ENCODE peak calls at places on chromosomes 12 and 14, in six cellular contexts. W, K, U, X, P and F are unnamed samples.

GRCh38 chr14:65910108-65910507 is 497.6 kb downstream of the FUT8 start:
- DNase-seq in P (no peak), W (peak), U (no peak), X (peak), K (peak), F (no peak)

GRCh38 chr14:99327050-99327449 is 55.1 kb upstream of the BCL11B start:
- DNase-seq in W (no peak), X (no peak), P (peak), K (no peak), U (peak), F (no peak)

GRCh38 chr12:124240493-124240892 is 54.4 kb upstream of the RFLNA start:
- DNase-seq in W (no peak), U (peak), K (peak), P (no peak), X (no peak), F (no peak)

GRCh38 chr14:87992720-87993484 is at the start of gene GALC:
- DNase-seq in W (peak), K (peak), U (peak), P (peak), X (peak), F (peak)

GRCh38 chr12:50567926-50568325 is 63.1 kb downstream of the DIP2B start:
- DNase-seq in X (peak), W (peak), P (no peak), U (no peak), K (no peak), F (no peak)

GRCh38 chr14:30053103-30053502 is 125.5 kb upstream of the PRKD1 start:
- DNase-seq in W (no peak), X (no peak), P (no peak), U (no peak), K (no peak), F (no peak)

GRCh38 chr14:47490766-47491165 is 184.6 kb downstream of the MDGA2 start:
- DNase-seq in U (no peak), X (no peak), P (no peak), W (no peak), K (no peak), F (no peak)

GRCh38 chr12:54404061-54405004 is 14.7 kb downstream of the ITGA5 start:
- DNase-seq in W (peak), X (peak), P (peak), U (peak), K (peak), F (peak)

GRCh38 chr12:79685068-79685467 is 5.7 kb downstream of the PAWR start:
- DNase-seq in U (no peak), K (no peak), P (no peak), W (peak), X (peak), F (no peak)

GRCh38 chr14:74495356-74495755 is 1.8 kb downstream of the ISCA2 start:
- DNase-seq in W (no peak), P (no peak), U (no peak), K (no peak), X (peak), F (no peak)

GRCh38 chr12:68157295-68157871 is 2.2 kb downstream of the IFNG start:
- DNase-seq in X (no peak), P (no peak), W (no peak), K (no peak), U (no peak), F (no peak)

DNA sequence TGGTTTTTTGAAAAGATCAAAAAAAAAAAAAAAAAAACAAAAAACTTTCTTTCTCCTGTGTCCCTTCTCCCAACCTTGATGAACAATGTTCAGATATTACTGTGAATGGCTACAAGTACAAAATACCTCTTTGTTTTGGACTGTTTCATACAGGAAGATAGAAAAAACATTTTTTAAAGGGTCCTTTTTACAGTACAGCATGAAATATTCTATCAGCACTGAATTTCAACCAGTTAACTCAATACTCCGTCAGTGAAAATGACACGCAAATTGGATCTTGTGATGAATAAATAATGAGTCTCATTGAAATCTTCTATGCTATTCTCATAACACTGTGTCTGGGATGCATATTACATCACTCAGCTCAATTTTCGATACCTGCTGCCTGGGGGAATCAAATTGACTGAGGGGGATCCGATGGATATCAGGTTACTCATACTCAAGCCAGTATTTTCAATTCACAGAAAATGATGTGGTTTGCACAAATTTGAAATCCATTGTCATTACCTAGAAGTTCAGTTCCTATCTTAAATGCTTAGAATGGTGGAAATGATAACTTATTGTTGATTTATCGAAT is 179.6 kb downstream of the TMTC2 start:
- DNase-seq in U (no peak), P (no peak), X (no peak), K (no peak), W (no peak), F (no peak)
- H3K9ac ChIP-seq in U (no peak), P (no peak), X (no peak), K (no peak), W (no peak), F (no peak)

DNA sequence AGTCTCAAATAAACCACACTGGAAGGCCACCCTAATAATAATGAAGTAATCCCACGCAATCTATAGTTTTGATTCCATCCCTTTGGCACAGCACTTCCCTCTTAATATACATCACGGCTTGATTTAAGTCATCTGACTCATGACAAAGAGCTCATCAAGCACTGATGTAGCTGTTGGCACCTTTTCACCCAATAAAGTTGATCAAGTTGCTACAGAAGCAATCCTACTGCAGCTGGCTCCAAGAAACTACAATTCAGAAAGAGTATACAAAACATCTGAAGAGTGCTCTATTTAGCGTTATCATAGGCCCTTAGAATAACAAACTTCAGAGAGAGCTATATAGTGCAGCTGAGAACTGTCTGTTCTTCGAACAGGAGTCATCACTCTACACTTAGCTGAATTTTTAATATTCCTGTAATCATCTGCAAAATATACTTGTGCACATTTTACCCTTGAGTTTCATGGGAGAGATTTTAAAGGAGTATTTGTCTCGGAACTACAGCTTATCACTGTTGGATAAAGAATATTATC is 94.9 kb downstream of the OSBPL8 start:
- DNase-seq in X (no peak), W (peak), K (no peak), U (no peak), P (no peak), F (no peak)
- H2BK15ac ChIP-seq in X (no peak), W (no peak), K (no peak), U (no peak), P (no peak), F (no peak)

DNA sequence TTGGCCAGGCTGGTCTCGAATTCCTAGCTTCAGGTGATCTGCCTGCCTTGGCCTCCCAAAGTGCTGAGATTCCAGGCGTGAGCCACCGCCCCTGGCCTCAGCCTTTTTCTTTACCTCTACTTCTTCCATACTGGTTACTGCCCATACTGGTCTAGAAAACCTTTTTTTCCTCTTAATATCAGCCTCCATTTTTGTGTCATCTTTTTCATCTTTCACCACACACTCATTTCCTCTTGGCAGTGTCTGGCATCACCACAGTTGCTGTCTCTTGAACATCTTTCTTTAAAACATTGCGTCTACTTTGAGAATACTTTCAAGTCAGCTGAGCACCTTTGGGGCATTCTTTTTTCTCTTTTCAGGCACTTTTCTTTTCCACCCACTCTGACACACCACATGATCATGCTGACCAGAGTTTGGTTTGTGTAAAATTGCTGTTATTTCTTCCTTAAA is 32.7 kb downstream of the DDX47 start:
- DNase-seq in K (no peak), X (no peak), P (no peak), W (no peak), U (no peak), F (no peak)
- H3K9ac ChIP-seq in K (no peak), X (no peak), P (no peak), W (no peak), U (no peak), F (no peak)

GRCh38 chr14:49480053-49480452 is 106.1 kb downstream of the RPS29 start:
- DNase-seq in W (no peak), X (no peak), U (no peak), P (no peak), K (no peak), F (no peak)

GRCh38 chr14:49477576-49477975 is 108.6 kb downstream of the RPS29 start:
- DNase-seq in K (no peak), X (no peak), U (no peak), W (no peak), P (no peak), F (no peak)

GRCh38 chr14:49481099-49481498 is 105.1 kb downstream of the RPS29 start:
- DNase-seq in K (no peak), W (no peak), U (no peak), X (no peak), P (no peak), F (no peak)

GRCh38 chr14:49479432-49479831 is 106.7 kb downstream of the RPS29 start:
- DNase-seq in P (no peak), U (no peak), K (no peak), X (no peak), W (no peak), F (no peak)

DNA sequence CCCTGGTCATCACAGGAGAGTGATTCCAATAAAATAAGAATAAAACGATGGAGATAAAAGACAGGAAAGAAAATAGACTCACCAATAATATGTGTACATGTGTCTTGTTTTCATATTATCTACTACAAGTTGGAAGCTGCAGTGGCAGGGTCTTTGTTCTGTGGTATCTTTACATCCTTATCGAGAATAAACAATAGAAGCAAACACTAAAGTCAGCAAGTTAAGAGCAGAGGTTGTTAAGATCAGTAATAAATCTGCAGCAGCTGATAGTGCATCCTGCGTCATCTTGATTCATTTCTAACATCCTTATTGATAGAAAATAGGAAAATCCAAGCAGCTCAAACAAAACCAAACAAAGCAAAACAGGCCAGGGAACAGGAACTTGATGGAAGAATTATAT is 107.4 kb downstream of the RPS29 start:
- DNase-seq in P (no peak), K (no peak), X (no peak), U (no peak), W (no peak), F (no peak)
- H2BK15ac ChIP-seq in P (no peak), K (no peak), X (no peak), U (no peak), W (no peak), F (no peak)

GRCh38 chr14:103393687-103394626 is 8.7 kb downstream of the MARK3 start:
- DNase-seq in U (no peak), P (no peak), K (no peak), X (peak), W (peak), F (no peak)

GRCh38 chr14:103392572-103392971 is 7.4 kb downstream of the MARK3 start:
- DNase-seq in U (no peak), W (no peak), X (no peak), K (no peak), P (no peak), F (no peak)

GRCh38 chr14:103392106-103392505 is 6.9 kb downstream of the MARK3 start:
- DNase-seq in U (no peak), W (no peak), K (no peak), X (no peak), P (no peak), F (no peak)

GRCh38 chr14:103391048-103391447 is 5.8 kb downstream of the MARK3 start:
- DNase-seq in X (peak), K (peak), U (no peak), W (peak), P (no peak), F (no peak)

DNA sequence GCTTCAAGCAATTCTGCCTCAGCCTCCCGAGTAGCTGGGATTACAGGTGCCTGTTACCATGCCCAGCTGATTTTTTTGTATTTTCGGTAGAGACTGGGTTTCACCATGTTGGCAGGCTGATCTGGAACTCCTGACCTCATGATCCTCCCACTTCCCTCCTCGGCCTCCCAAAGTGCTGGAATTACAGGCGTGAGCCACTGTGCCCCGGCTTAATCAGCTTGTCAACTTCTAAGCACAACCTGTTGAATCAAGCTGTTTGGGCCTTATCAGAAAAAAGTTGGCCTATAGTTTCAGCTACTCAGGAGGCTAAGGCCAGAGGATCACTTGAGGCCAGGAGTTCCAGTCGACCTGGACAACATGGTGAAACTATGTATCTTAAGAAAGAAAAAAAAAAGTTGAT is 7.9 kb downstream of the MARK3 start:
- DNase-seq in U (no peak), P (no peak), K (peak), W (no peak), X (no peak), F (no peak)
- H3K9ac ChIP-seq in U (no peak), P (no peak), K (no peak), W (no peak), X (peak), F (no peak)

GRCh38 chr12:118312578-118312977 is 60.1 kb downstream of the TAOK3 start:
- DNase-seq in K (no peak), W (no peak), X (no peak), P (no peak), U (no peak), F (no peak)

GRCh38 chr12:118311666-118312065 is 61.0 kb downstream of the TAOK3 start:
- DNase-seq in W (no peak), U (no peak), K (no peak), P (no peak), X (no peak), F (no peak)

GRCh38 chr12:118307069-118307954 is 65.4 kb downstream of the TAOK3 start:
- DNase-seq in W (peak), K (no peak), P (no peak), X (peak), U (no peak), F (no peak)

GRCh38 chr12:118315821-118316220 is 56.9 kb downstream of the TAOK3 start:
- DNase-seq in P (no peak), W (no peak), U (no peak), X (no peak), K (no peak), F (no peak)

GRCh38 chr12:118310320-118310719 is 62.4 kb downstream of the TAOK3 start:
- DNase-seq in P (no peak), X (no peak), K (no peak), U (no peak), W (no peak), F (no peak)
- H2BK15ac ChIP-seq in P (no peak), X (no peak), K (no peak), U (no peak), W (no peak), F (no peak)

DNA sequence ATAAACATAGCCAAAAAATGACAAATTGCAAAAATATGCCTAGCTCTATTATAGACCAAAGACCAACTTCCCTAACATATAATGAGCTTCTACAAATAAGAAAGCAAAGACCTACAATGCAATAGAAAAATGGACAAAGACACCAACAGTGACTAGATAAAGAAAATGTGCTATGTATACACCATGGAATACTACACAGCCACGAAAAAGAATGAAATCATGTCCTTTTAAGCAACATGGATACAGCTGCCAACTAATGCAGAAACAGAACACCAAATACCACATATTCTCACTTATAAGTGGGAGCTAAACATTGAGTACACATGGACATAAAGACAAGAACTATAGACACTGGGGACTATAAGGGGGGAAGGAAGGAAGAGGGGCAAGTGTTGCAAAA is 10.9 kb upstream of the PCNX1 start:
- DNase-seq in X (no peak), W (no peak), U (no peak), K (no peak), P (no peak), F (no peak)
- H3K9ac ChIP-seq in X (no peak), W (no peak), U (no peak), K (no peak), P (no peak), F (no peak)

GRCh38 chr14:54486685-54487084 is 2.1 kb downstream of the GMFB start:
- DNase-seq in K (peak), P (no peak), U (no peak), W (no peak), X (no peak), F (no peak)
- H2BK15ac ChIP-seq in K (no peak), P (no peak), U (no peak), W (no peak), X (no peak), F (no peak)